ENCODE peak calls at places on chromosomes 1 and 21, in four cellular contexts. V, U, J and B are unnamed samples.
A peak's percentile ranks its signal among the peaks of the same experiment; 100 is the strongest.

GRCh38 chr21:22575165-22575584 is 1577.0 kb downstream of the NCAM2 start:
- DNase-seq in V (no peak), U (no peak), J (no peak), B (no peak)

GRCh38 chr1:177665935-177666334 is 303.9 kb downstream of the SEC16B start:
- DNase-seq in V (no peak), U (no peak), J (no peak), B (no peak)

GRCh38 chr1:153563339-153563952 is 2.2 kb downstream of the S100A2 start:
- DNase-seq in V (no peak), U (no peak), J (no peak), B (peak; percentile 41)

GRCh38 chr1:86648255-86648654 is 56.1 kb upstream of the SH3GLB1 start:
- DNase-seq in V (no peak), U (no peak), J (no peak), B (no peak)

GRCh38 chr1:61073871-61074270 is 8.5 kb upstream of the NFIA start:
- DNase-seq in V (no peak), U (no peak), J (no peak), B (no peak)

GRCh38 chr1:47643506-47644215 is 205.8 kb downstream of the FOXD2 start:
- DNase-seq in V (no peak), U (no peak), J (no peak), B (no peak)

GRCh38 chr1:53110370-53111072 is 31.9 kb downstream of the SLC1A7 start:
- DNase-seq in V (no peak), U (no peak), J (peak; percentile 25), B (no peak)

GRCh38 chr1:214426420-214426812 is 125.0 kb downstream of the PTPN14 start:
- DNase-seq in V (no peak), U (no peak), J (no peak), B (no peak)

GRCh38 chr1:33500547-33500946 is 28.1 kb downstream of the ZSCAN20 start:
- DNase-seq in V (no peak), U (no peak), J (no peak), B (no peak)

GRCh38 chr1:216961516-216961915 is 238.3 kb upstream of the ESRRG start:
- DNase-seq in V (no peak), U (no peak), J (no peak), B (no peak)

GRCh38 chr1:61047061-61047460 is 35.3 kb upstream of the NFIA start:
- DNase-seq in V (no peak), U (no peak), J (no peak), B (no peak)

GRCh38 chr1:245290836-245291235 is 136.1 kb downstream of the KIF26B start:
- DNase-seq in V (no peak), U (no peak), J (no peak), B (no peak)

GRCh38 chr1:2650967-2651645 is 18.3 kb upstream of the MMEL1 start:
- DNase-seq in V (peak; percentile 4), U (no peak), J (no peak), B (no peak)

GRCh38 chr1:150150511-150151021 is 850 bp downstream of the PLEKHO1 start:
- DNase-seq in V (peak; percentile 73), U (peak; percentile 41), J (no peak), B (peak; percentile 41)

GRCh38 chr1:156319664-156320063 is 18.4 kb downstream of the CCT3 start:
- DNase-seq in V (no peak), U (no peak), J (no peak), B (no peak)

GRCh38 chr1:165397945-165398344 is 41.4 kb upstream of the LMX1A start:
- DNase-seq in V (no peak), U (peak; percentile 20), J (peak; percentile 39), B (no peak)

GRCh38 chr1:40820251-40820797 is 36.7 kb downstream of the KCNQ4 start:
- DNase-seq in V (no peak), U (no peak), J (no peak), B (no peak)

GRCh38 chr1:47711211-47711847 is 273.5 kb downstream of the FOXD2 start:
- DNase-seq in V (no peak), U (no peak), J (no peak), B (no peak)

GRCh38 chr1:115654663-115655306 is 13.0 kb downstream of the VANGL1 start:
- DNase-seq in V (peak; percentile 49), U (no peak), J (peak; percentile 19), B (no peak)

GRCh38 chr1:53891021-53891420 is 1.4 kb upstream of the YIPF1 start:
- DNase-seq in V (no peak), U (no peak), J (no peak), B (no peak)

GRCh38 chr21:37762606-37763005 is 153.7 kb downstream of the KCNJ6 start:
- DNase-seq in V (no peak), U (no peak), J (no peak), B (no peak)

GRCh38 chr1:194155962-194156361 is 969.5 kb upstream of the B3GALT2 start:
- DNase-seq in V (no peak), U (no peak), J (no peak), B (no peak)

GRCh38 chr1:2278591-2279209 is 50.6 kb downstream of the SKI start:
- DNase-seq in V (no peak), U (no peak), J (no peak), B (no peak)

GRCh38 chr1:65170511-65171142 is 22.6 kb downstream of the AK4 start:
- DNase-seq in V (no peak), U (no peak), J (peak; percentile 49), B (no peak)

GRCh38 chr21:42343963-42344510 is 6.8 kb downstream of the TFF2 start:
- DNase-seq in V (no peak), U (no peak), J (no peak), B (no peak)

GRCh38 chr1:160083968-160084770 is 2.8 kb downstream of the KCNJ9 start:
- DNase-seq in V (peak; percentile 62), U (peak; percentile 63), J (peak; percentile 90), B (peak; percentile 93)

GRCh38 chr21:41182547-41182946 is 14.6 kb downstream of the BACE2 start:
- DNase-seq in V (no peak), U (no peak), J (no peak), B (no peak)

GRCh38 chr1:89610457-89610991 is 22.4 kb upstream of the LRRC8C start:
- DNase-seq in V (no peak), U (no peak), J (no peak), B (no peak)

GRCh38 chr1:89615676-89616598 is 17.0 kb upstream of the LRRC8C start:
- DNase-seq in V (no peak), U (no peak), J (peak; percentile 21), B (peak; percentile 44)

GRCh38 chr1:89611721-89612120 is 21.2 kb upstream of the LRRC8C start:
- DNase-seq in V (no peak), U (no peak), J (no peak), B (no peak)

GRCh38 chr1:89616844-89617627 is 15.9 kb upstream of the LRRC8C start:
- DNase-seq in V (no peak), U (no peak), J (no peak), B (no peak)

DNA sequence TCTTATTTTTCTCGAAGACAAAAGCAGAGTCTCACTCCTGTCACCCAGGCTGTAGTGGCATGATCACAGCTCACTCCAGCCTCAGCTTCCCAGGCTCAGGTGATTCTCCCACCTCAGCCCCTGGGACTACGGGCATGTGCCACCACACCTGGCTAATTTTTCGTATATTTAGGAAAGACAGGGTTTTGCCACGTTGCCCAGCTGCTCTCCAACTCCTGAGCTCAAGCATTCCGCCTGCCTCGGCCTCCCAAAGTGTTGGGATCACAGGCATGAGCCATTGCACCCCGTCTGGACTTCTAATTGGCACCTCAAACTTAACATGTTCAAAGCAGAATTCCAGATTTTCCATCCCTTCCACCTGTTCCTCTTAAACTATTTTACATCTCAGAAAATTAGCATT is 19.0 kb upstream of the LRRC8C start:
- DNase-seq in V (no peak), U (no peak), J (no peak), B (no peak)
- H3K27ac ChIP-seq in V (no peak overlapping the region), U (peak overlapping the region; percentile 69), J (no peak overlapping the region), B (no peak overlapping the region)

GRCh38 chr1:109716121-109716520 is 4.1 kb downstream of the GSTM5 start:
- DNase-seq in V (peak; percentile 63), U (no peak), J (no peak), B (no peak)

GRCh38 chr1:109719337-109719837 is 7.3 kb downstream of the GSTM5 start:
- DNase-seq in V (no peak), U (no peak), J (no peak), B (no peak)

GRCh38 chr1:109716570-109717090 is 4.6 kb downstream of the GSTM5 start:
- DNase-seq in V (no peak), U (no peak), J (no peak), B (no peak)

GRCh38 chr1:109717729-109718128 is 5.7 kb downstream of the GSTM5 start:
- DNase-seq in V (no peak), U (no peak), J (no peak), B (no peak)

GRCh38 chr1:109718495-109718894 is 6.4 kb downstream of the GSTM5 start:
- DNase-seq in V (no peak), U (no peak), J (peak; percentile 51), B (no peak)
- TF ChIP-seq CTCF in V (no peak), U (peak; percentile 47), J (peak; percentile 42), B (no peak)

GRCh38 chr1:247043406-247043805 is 35.2 kb downstream of the ZNF670 start:
- DNase-seq in V (no peak), U (no peak), J (no peak), B (no peak)
- H3K9me3 ChIP-seq in V (no peaks in the 10 kb centered on the region), U (peaks cover 85% of the 10 kb centered on the region), J (no peaks in the 10 kb centered on the region), B (peaks cover 29% of the 10 kb centered on the region)

GRCh38 chr1:237013608-237014007 is 9.4 kb upstream of the MT1HL1 start:
- DNase-seq in V (no peak), U (no peak), J (no peak), B (no peak)

GRCh38 chr1:237011432-237011831 is 7.2 kb upstream of the MT1HL1 start:
- DNase-seq in V (no peak), U (no peak), J (no peak), B (no peak)

GRCh38 chr1:237012361-237012760 is 8.1 kb upstream of the MT1HL1 start:
- DNase-seq in V (no peak), U (no peak), J (no peak), B (no peak)

GRCh38 chr1:237016626-237017025 is 12.4 kb upstream of the MT1HL1 start:
- DNase-seq in V (no peak), U (no peak), J (no peak), B (no peak)

GRCh38 chr1:237012789-237013383 is 8.6 kb upstream of the MT1HL1 start:
- DNase-seq in V (peak; percentile 21), U (peak; percentile 79), J (peak; percentile 90), B (no peak)
- H3K27ac ChIP-seq in V (no peak overlapping the region), U (peak overlapping the region; percentile 82), J (peak overlapping the region; percentile 71), B (no peak overlapping the region)

GRCh38 chr1:233240367-233240766 is 55.2 kb downstream of the PCNX2 start:
- DNase-seq in V (no peak), U (no peak), J (no peak), B (no peak)

GRCh38 chr1:233237623-233238022 is 57.9 kb downstream of the PCNX2 start:
- DNase-seq in V (no peak), U (no peak), J (no peak), B (no peak)

GRCh38 chr1:233241782-233242181 is 53.7 kb downstream of the PCNX2 start:
- DNase-seq in V (no peak), U (no peak), J (no peak), B (no peak)

GRCh38 chr1:233240839-233241682 is 54.5 kb downstream of the PCNX2 start:
- DNase-seq in V (peak; percentile 61), U (peak; percentile 54), J (peak; percentile 68), B (no peak)

GRCh38 chr1:233238884-233239432 is 56.6 kb downstream of the PCNX2 start:
- DNase-seq in V (no peak), U (no peak), J (no peak), B (no peak)
- TF ChIP-seq CTCF in V (no peak), U (peak; percentile 16), J (no peak), B (no peak)